ENCODE peak calls at places on chromosomes 13 and 19, in seven cellular contexts. One of them, this sample, is unnamed.

GRCh38 chr13:28819748-28820098 is 416 bp upstream of the MTUS2 start:
- DNase-seq in thoracic aorta: no peak
- DNase-seq in tibial nerve: no peak
- DNase-seq in AG04450: no peak
- DNase-seq in right atrium auricular region: no peak
- DNase-seq in spleen: no peak
- DNase-seq in thyroid gland: peak; percentile 49
- DNase-seq in this sample: no peak

GRCh38 chr13:113835461-113836274 is 28.2 kb downstream of the GAS6 start:
- DNase-seq in thoracic aorta: no peak
- DNase-seq in tibial nerve: no peak
- DNase-seq in AG04450: peak; percentile 47
- DNase-seq in right atrium auricular region: no peak
- DNase-seq in spleen: no peak
- DNase-seq in thyroid gland: no peak
- DNase-seq in this sample: no peak

GRCh38 chr19:5115771-5116202 is 146.9 kb downstream of the KDM4B start:
- DNase-seq in thoracic aorta: no peak
- DNase-seq in tibial nerve: no peak
- DNase-seq in AG04450: no peak
- DNase-seq in right atrium auricular region: no peak
- DNase-seq in spleen: no peak
- DNase-seq in thyroid gland: no peak
- DNase-seq in this sample: no peak

GRCh38 chr19:3276341-3276799 is 51.9 kb downstream of the CELF5 start:
- DNase-seq in thoracic aorta: no peak
- DNase-seq in tibial nerve: no peak
- DNase-seq in AG04450: no peak
- DNase-seq in right atrium auricular region: no peak
- DNase-seq in spleen: peak; percentile 76
- DNase-seq in thyroid gland: no peak
- DNase-seq in this sample: no peak

GRCh38 chr19:41821003-41821735 is 23.3 kb downstream of the LYPD4 start:
- DNase-seq in thoracic aorta: no peak
- DNase-seq in tibial nerve: no peak
- DNase-seq in AG04450: no peak
- DNase-seq in right atrium auricular region: no peak
- DNase-seq in spleen: peak; percentile 66
- DNase-seq in thyroid gland: peak; percentile 50
- DNase-seq in this sample: no peak

GRCh38 chr13:33270906-33271538 is 14.5 kb downstream of the STARD13 start:
- DNase-seq in thoracic aorta: no peak
- DNase-seq in tibial nerve: no peak
- DNase-seq in AG04450: no peak
- DNase-seq in right atrium auricular region: no peak
- DNase-seq in spleen: no peak
- DNase-seq in thyroid gland: no peak
- DNase-seq in this sample: no peak

GRCh38 chr13:108993346-108993745 is 363.9 kb downstream of the MYO16 start:
- DNase-seq in thoracic aorta: no peak
- DNase-seq in tibial nerve: no peak
- DNase-seq in AG04450: no peak
- DNase-seq in right atrium auricular region: no peak
- DNase-seq in spleen: no peak
- DNase-seq in thyroid gland: no peak
- DNase-seq in this sample: no peak

GRCh38 chr13:38350114-38350617 is 515 bp downstream of the UFM1 start:
- DNase-seq in thoracic aorta: peak; percentile 32
- DNase-seq in tibial nerve: peak; percentile 21
- DNase-seq in AG04450: no peak
- DNase-seq in right atrium auricular region: peak; percentile 68
- DNase-seq in spleen: peak; percentile 89
- DNase-seq in thyroid gland: peak; percentile 79
- DNase-seq in this sample: peak; percentile 43

GRCh38 chr13:113650275-113650674 is 7.7 kb downstream of the ATP4B start:
- DNase-seq in thoracic aorta: no peak
- DNase-seq in tibial nerve: peak; percentile 3
- DNase-seq in AG04450: no peak
- DNase-seq in right atrium auricular region: no peak
- DNase-seq in spleen: peak; percentile 54
- DNase-seq in thyroid gland: peak; percentile 86
- DNase-seq in this sample: peak; percentile 14

GRCh38 chr19:47363758-47364529 is 14.8 kb downstream of the DHX34 start:
- DNase-seq in thoracic aorta: no peak
- DNase-seq in tibial nerve: no peak
- DNase-seq in AG04450: no peak
- DNase-seq in right atrium auricular region: no peak
- DNase-seq in spleen: peak; percentile 87
- DNase-seq in thyroid gland: no peak
- DNase-seq in this sample: no peak

GRCh38 chr13:24911135-24911524 is 147.2 kb downstream of the RNF17 start:
- DNase-seq in thoracic aorta: no peak
- DNase-seq in tibial nerve: no peak
- DNase-seq in AG04450: no peak
- DNase-seq in right atrium auricular region: no peak
- DNase-seq in spleen: no peak
- DNase-seq in thyroid gland: no peak
- DNase-seq in this sample: no peak

GRCh38 chr19:56765107-56765506 is 75.4 kb downstream of the PEG3 start:
- DNase-seq in thoracic aorta: no peak
- DNase-seq in tibial nerve: no peak
- DNase-seq in AG04450: no peak
- DNase-seq in right atrium auricular region: peak; percentile 62
- DNase-seq in spleen: peak; percentile 75
- DNase-seq in thyroid gland: peak; percentile 65
- DNase-seq in this sample: peak; percentile 55

GRCh38 chr13:59673301-59673700 is 490.4 kb downstream of the DIAPH3 start:
- DNase-seq in thoracic aorta: no peak
- DNase-seq in tibial nerve: no peak
- DNase-seq in AG04450: no peak
- DNase-seq in right atrium auricular region: no peak
- DNase-seq in spleen: no peak
- DNase-seq in thyroid gland: no peak
- DNase-seq in this sample: no peak

GRCh38 chr19:16373989-16374388 is 49.4 kb downstream of the KLF2 start:
- DNase-seq in thoracic aorta: no peak
- DNase-seq in tibial nerve: no peak
- DNase-seq in AG04450: no peak
- DNase-seq in right atrium auricular region: no peak
- DNase-seq in spleen: peak; percentile 74
- DNase-seq in thyroid gland: no peak
- DNase-seq in this sample: no peak

GRCh38 chr13:41019027-41019487 is at the start of gene ELF1:
- DNase-seq in thoracic aorta: no peak
- DNase-seq in tibial nerve: no peak
- DNase-seq in AG04450: no peak
- DNase-seq in right atrium auricular region: no peak
- DNase-seq in spleen: peak; percentile 83
- DNase-seq in thyroid gland: peak; percentile 66
- DNase-seq in this sample: no peak

GRCh38 chr19:37980419-37980975 is 73.5 kb downstream of the SIPA1L3 start:
- DNase-seq in thoracic aorta: no peak
- DNase-seq in tibial nerve: no peak
- DNase-seq in AG04450: no peak
- DNase-seq in right atrium auricular region: no peak
- DNase-seq in spleen: peak; percentile 69
- DNase-seq in thyroid gland: peak; percentile 94
- DNase-seq in this sample: no peak

GRCh38 chr13:73212482-73212881 is 153.7 kb downstream of the KLF5 start:
- DNase-seq in thoracic aorta: no peak
- DNase-seq in tibial nerve: no peak
- DNase-seq in AG04450: no peak
- DNase-seq in right atrium auricular region: no peak
- DNase-seq in spleen: no peak
- DNase-seq in thyroid gland: no peak
- DNase-seq in this sample: no peak

GRCh38 chr13:98509271-98510155 is 67.4 kb downstream of the STK24 start:
- DNase-seq in thoracic aorta: peak; percentile 31
- DNase-seq in tibial nerve: no peak
- DNase-seq in AG04450: peak; percentile 59
- DNase-seq in right atrium auricular region: peak; percentile 89
- DNase-seq in spleen: no peak
- DNase-seq in thyroid gland: peak; percentile 27
- DNase-seq in this sample: no peak

GRCh38 chr19:10126213-10126639 is 6.5 kb upstream of the EIF3G start:
- DNase-seq in thoracic aorta: no peak
- DNase-seq in tibial nerve: no peak
- DNase-seq in AG04450: no peak
- DNase-seq in right atrium auricular region: no peak
- DNase-seq in spleen: no peak
- DNase-seq in thyroid gland: no peak
- DNase-seq in this sample: no peak

GRCh38 chr13:32585625-32586021 is 629 bp upstream of the PDS5B start:
- DNase-seq in thoracic aorta: no peak
- DNase-seq in tibial nerve: no peak
- DNase-seq in AG04450: no peak
- DNase-seq in right atrium auricular region: no peak
- DNase-seq in spleen: peak; percentile 77
- DNase-seq in thyroid gland: no peak
- DNase-seq in this sample: no peak

GRCh38 chr19:5666921-5667610 is 13.2 kb downstream of the MICOS13 start:
- DNase-seq in thoracic aorta: no peak
- DNase-seq in tibial nerve: no peak
- DNase-seq in AG04450: no peak
- DNase-seq in right atrium auricular region: no peak
- DNase-seq in spleen: peak; percentile 47
- DNase-seq in thyroid gland: no peak
- DNase-seq in this sample: no peak

GRCh38 chr19:49361438-49362047 is 673 bp downstream of the TEAD2 start:
- DNase-seq in thoracic aorta: no peak
- DNase-seq in tibial nerve: peak; percentile 55
- DNase-seq in AG04450: peak; percentile 66
- DNase-seq in right atrium auricular region: peak; percentile 80
- DNase-seq in spleen: peak; percentile 86
- DNase-seq in thyroid gland: peak; percentile 58
- DNase-seq in this sample: peak; percentile 86

DNA sequence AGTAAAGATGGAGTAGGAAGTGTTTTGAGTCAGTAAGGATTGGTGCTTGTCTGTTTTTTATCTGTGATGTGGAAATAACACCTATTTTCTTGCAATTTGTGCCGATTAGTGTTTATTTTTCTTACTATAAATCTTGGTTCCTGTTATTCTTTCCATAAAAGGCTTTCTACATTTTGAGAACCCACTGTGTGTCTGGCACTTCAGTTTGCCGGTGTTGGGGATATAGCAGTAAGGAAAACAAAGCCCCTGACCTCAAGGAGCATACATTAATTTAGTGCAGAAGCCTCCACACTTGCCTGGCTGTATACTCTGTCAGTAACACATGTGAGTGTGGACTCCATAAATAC is 35.6 kb upstream of the GARRE1 start:
- DNase-seq in thoracic aorta: no peak
- DNase-seq in tibial nerve: no peak
- DNase-seq in AG04450: no peak
- DNase-seq in right atrium auricular region: no peak
- DNase-seq in spleen: no peak
- DNase-seq in thyroid gland: no peak
- DNase-seq in this sample: no peak
- H3K27ac ChIP-seq in thoracic aorta: peak overlapping the region; percentile 13
- H3K27ac ChIP-seq in tibial nerve: no peak overlapping the region
- H3K27ac ChIP-seq in AG04450: no peak overlapping the region
- H3K27ac ChIP-seq in right atrium auricular region: no peak overlapping the region
- H3K27ac ChIP-seq in spleen: peak overlapping the region; percentile 67
- H3K27ac ChIP-seq in thyroid gland: no peak overlapping the region
- H3K27ac ChIP-seq in this sample: no peak overlapping the region

GRCh38 chr13:35833031-35833430 is 298.2 kb downstream of the DCLK1 start:
- DNase-seq in thoracic aorta: no peak
- DNase-seq in tibial nerve: no peak
- DNase-seq in AG04450: no peak
- DNase-seq in right atrium auricular region: no peak
- DNase-seq in spleen: no peak
- DNase-seq in thyroid gland: no peak
- DNase-seq in this sample: no peak
- H3K27ac ChIP-seq in thoracic aorta: peak overlapping the region; percentile 32
- H3K27ac ChIP-seq in tibial nerve: no peak overlapping the region
- H3K27ac ChIP-seq in AG04450: no peak overlapping the region
- H3K27ac ChIP-seq in right atrium auricular region: no peak overlapping the region
- H3K27ac ChIP-seq in spleen: no peak overlapping the region
- H3K27ac ChIP-seq in thyroid gland: no peak overlapping the region
- H3K27ac ChIP-seq in this sample: no peak overlapping the region

GRCh38 chr19:30441011-30441410 is 68.8 kb downstream of the ZNF536 start:
- DNase-seq in thoracic aorta: no peak
- DNase-seq in tibial nerve: no peak
- DNase-seq in AG04450: no peak
- DNase-seq in right atrium auricular region: no peak
- DNase-seq in spleen: peak; percentile 45
- DNase-seq in thyroid gland: no peak
- DNase-seq in this sample: no peak
- H3K27ac ChIP-seq in thoracic aorta: no peak overlapping the region
- H3K27ac ChIP-seq in tibial nerve: no peak overlapping the region
- H3K27ac ChIP-seq in AG04450: no peak overlapping the region
- H3K27ac ChIP-seq in right atrium auricular region: no peak overlapping the region
- H3K27ac ChIP-seq in spleen: no peak overlapping the region
- H3K27ac ChIP-seq in thyroid gland: no peak overlapping the region
- H3K27ac ChIP-seq in this sample: no peak overlapping the region

DNA sequence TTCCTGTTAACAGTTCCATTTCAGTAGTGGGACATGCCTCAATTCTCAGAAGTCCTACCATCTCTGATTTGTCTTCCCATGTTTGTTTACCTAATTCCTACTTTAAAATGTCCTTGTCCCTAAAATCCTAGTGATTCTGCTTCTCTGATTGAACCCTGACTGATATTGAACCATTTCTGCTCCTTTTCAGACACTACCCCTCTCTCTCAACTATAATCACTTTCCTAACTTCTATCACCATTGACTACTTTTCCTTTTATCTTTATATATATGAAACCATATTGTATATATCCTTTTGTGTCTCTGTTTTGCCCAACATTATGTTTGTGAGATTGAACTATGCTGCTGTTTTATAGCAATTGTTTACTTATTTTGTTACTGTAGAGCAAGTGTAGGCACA is 15.6 kb upstream of the ZNF227 start:
- DNase-seq in thoracic aorta: no peak
- DNase-seq in tibial nerve: no peak
- DNase-seq in AG04450: no peak
- DNase-seq in right atrium auricular region: no peak
- DNase-seq in spleen: no peak
- DNase-seq in thyroid gland: no peak
- DNase-seq in this sample: no peak
- H3K27ac ChIP-seq in thoracic aorta: no peak overlapping the region
- H3K27ac ChIP-seq in tibial nerve: no peak overlapping the region
- H3K27ac ChIP-seq in AG04450: no peak overlapping the region
- H3K27ac ChIP-seq in right atrium auricular region: no peak overlapping the region
- H3K27ac ChIP-seq in spleen: no peak overlapping the region
- H3K27ac ChIP-seq in thyroid gland: no peak overlapping the region
- H3K27ac ChIP-seq in this sample: no peak overlapping the region

This sample was measured in breast epithelium.